ENCODE peak calls at places on chromosome 10, in six cellular contexts. K is heart left ventricle; J is OCI-LY7; H is mammary epithelial cell; M is neural progenitor cell; O is CD8-positive, alpha-beta T cell. F is an unnamed sample. For H3K4me1, the result is how much of the 10 kb centered on the place peaks cover.

GRCh38 chr10:24553051-24553612 is 170.6 kb downstream of the ARHGAP21 start:
- DNase-seq in H (peak), K (no peak), O (no peak), J (no peak), M (no peak), F (no peak)

GRCh38 chr10:131354380-131354779 is 42.9 kb upstream of the TCERG1L start:
- DNase-seq in O (no peak), K (no peak), M (peak), J (no peak), H (no peak), F (no peak)

GRCh38 chr10:109218207-109218606 is 705.1 kb downstream of the XPNPEP1 start:
- DNase-seq in K (no peak), H (no peak), O (no peak), M (no peak), J (no peak), F (no peak)

GRCh38 chr10:51700228-51700835 is 937 bp upstream of the CSTF2T start:
- DNase-seq in K (no peak), M (peak), H (peak), O (no peak), J (peak), F (peak)

GRCh38 chr10:69327463-69328345 is 49.4 kb downstream of the HK1 start:
- DNase-seq in J (no peak), K (peak), M (no peak), O (no peak), H (peak), F (no peak)

GRCh38 chr10:121708921-121709625 is 110.8 kb upstream of the FGFR2 start:
- DNase-seq in M (peak), K (no peak), J (no peak), H (no peak), O (no peak), F (no peak)

GRCh38 chr10:89503633-89504345 is 31.6 kb downstream of the SLC16A12 start:
- DNase-seq in O (no peak), M (no peak), J (no peak), H (peak), K (peak), F (no peak)

GRCh38 chr10:101005869-101006567 is 6.4 kb downstream of the LZTS2 start:
- DNase-seq in O (no peak), H (no peak), K (no peak), J (no peak), M (no peak), F (no peak)

GRCh38 chr10:36469585-36469984 is 655.8 kb upstream of the ANKRD30A start:
- DNase-seq in J (no peak), O (no peak), K (no peak), H (peak), M (no peak), F (peak)

GRCh38 chr10:11881028-11881476 is 57.9 kb downstream of the PROSER2 start:
- DNase-seq in K (no peak), M (no peak), J (no peak), H (no peak), O (no peak), F (no peak)

GRCh38 chr10:123024540-123024939 is 15.7 kb downstream of the ACADSB start:
- DNase-seq in K (no peak), O (no peak), J (no peak), H (no peak), M (no peak), F (no peak)

GRCh38 chr10:17175551-17175950 is 25.9 kb downstream of the TRDMT1 start:
- DNase-seq in O (no peak), M (peak), H (no peak), K (no peak), J (no peak), F (no peak)

GRCh38 chr10:84333864-84334451 is 5.6 kb downstream of the CCSER2 start:
- DNase-seq in J (peak), H (peak), K (no peak), M (no peak), O (peak), F (peak)

GRCh38 chr10:110400173-110400947 is 95.6 kb upstream of the SMNDC1 start:
- DNase-seq in J (no peak), H (no peak), K (no peak), O (no peak), M (no peak), F (no peak)

GRCh38 chr10:26025500-26025899 is 91.5 kb downstream of the MYO3A start:
- DNase-seq in H (no peak), M (no peak), J (no peak), K (no peak), O (no peak), F (no peak)

DNA sequence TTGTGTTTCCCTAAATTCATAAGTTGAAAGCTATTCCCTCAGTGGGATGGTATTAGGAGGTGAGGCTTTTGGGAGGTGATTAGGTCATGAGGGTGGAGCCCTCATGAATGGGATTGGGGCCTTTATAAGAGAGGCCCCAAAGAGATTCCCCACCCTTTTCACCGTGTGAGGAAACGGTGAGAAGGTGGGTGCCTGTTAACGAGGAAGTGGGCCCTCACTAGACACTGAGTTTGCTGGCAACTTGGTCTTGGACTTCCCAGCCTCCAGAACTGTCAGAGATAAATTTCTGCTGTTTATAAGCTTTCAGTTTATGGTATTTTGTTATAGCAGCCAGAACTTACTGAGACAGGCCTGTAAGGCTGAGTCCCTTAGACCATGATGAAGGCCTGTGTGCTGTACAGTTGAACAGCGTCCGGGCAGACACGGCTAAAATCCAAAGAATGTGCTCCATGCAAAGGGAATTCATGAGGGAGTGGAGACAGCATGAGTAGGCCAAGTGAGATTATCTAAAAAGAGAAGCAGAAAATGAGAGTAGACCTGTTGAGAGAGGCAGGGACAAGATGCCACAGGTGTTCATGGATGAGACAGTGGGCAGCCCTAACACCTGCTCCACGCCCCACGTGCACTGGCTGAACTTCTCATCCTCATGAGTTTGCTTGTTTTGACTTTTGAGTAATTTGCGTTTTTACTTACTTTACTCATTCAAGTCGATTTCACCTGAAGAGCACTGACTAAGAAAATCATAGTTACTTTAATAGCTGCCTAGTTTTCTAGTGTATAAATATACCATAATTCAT is 66.9 kb upstream of the SFMBT2 start:
- DNase-seq in H (no peak), K (no peak), J (peak), M (no peak), O (no peak), F (no peak)
- H3K4me1 ChIP-seq in H (under half), K (under half), J (half or more), M (under half), O (under half), F (under half)

DNA sequence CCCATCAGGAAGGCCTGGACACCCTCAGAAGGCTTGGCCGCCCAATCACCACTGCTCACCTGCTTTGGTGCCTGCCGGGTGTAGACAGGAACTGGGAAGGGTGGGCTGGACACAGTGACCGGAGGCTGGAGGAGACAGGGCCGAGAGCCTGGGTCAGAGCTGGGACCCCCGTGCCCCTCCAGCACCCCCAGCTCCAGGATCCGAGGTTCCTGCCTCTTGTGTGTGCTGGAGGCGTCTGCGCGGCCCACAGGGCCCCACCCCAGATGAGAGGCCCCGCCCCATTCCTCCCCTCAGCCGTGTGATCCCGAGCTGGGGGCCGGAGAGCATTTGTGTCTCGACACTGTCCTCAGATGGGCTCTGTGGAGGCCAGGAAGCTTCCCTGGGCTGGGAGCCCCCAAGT is 9.4 kb downstream of the ADAM8 start:
- DNase-seq in K (no peak), J (no peak), H (no peak), M (no peak), O (no peak), F (no peak)
- TF ChIP-seq CTCF in K (no peak), J (no peak), H (no peak), M (no peak), O (no peak), F (no peak)

GRCh38 chr10:71004676-71005075 is 116.3 kb upstream of the PCBD1 start:
- DNase-seq in H (no peak), O (no peak), J (no peak), K (no peak), M (no peak), F (no peak)

GRCh38 chr10:71008150-71008549 is 119.8 kb upstream of the PCBD1 start:
- DNase-seq in O (no peak), H (no peak), M (no peak), J (no peak), K (no peak), F (no peak)

GRCh38 chr10:71005337-71006305 is 117.3 kb upstream of the PCBD1 start:
- DNase-seq in J (no peak), O (no peak), K (peak), M (no peak), H (no peak), F (no peak)

GRCh38 chr10:71007516-71007915 is 119.2 kb upstream of the PCBD1 start:
- DNase-seq in O (no peak), K (no peak), J (no peak), H (no peak), M (no peak), F (no peak)

GRCh38 chr10:71006497-71006896 is 118.1 kb upstream of the PCBD1 start:
- DNase-seq in M (peak), H (no peak), J (no peak), O (no peak), K (no peak), F (no peak)
- H3K27ac ChIP-seq in M (no peak), H (no peak), J (no peak), O (no peak), K (no peak), F (no peak)

GRCh38 chr10:43401627-43402026 is 7.4 kb downstream of the HNRNPF start:
- DNase-seq in H (no peak), K (no peak), M (peak), O (no peak), J (no peak), F (no peak)
- H3K4me1 ChIP-seq in H (half or more), K (under half), M (under half), O (half or more), J (half or more), F (under half)

F was measured in foreskin keratinocyte.